ENCODE peak calls at places on chromosomes 2 and 18, in four cellular contexts. One of them, this sample, is unnamed.

GRCh38 chr2:26568076-26568890 is 72.9 kb downstream of the CIB4 start:
- DNase-seq in left ventricle myocardium inferior: no peak
- DNase-seq in left lung: no peak
- DNase-seq in foreskin keratinocyte: no peak
- DNase-seq in this sample: peak

GRCh38 chr2:238498691-238499295 is 72.1 kb downstream of the ASB1 start:
- DNase-seq in left ventricle myocardium inferior: no peak
- DNase-seq in left lung: no peak
- DNase-seq in foreskin keratinocyte: no peak
- DNase-seq in this sample: no peak

GRCh38 chr2:36734304-36734703 is 37.8 kb downstream of the VIT start:
- DNase-seq in left ventricle myocardium inferior: no peak
- DNase-seq in left lung: no peak
- DNase-seq in foreskin keratinocyte: no peak
- DNase-seq in this sample: no peak

GRCh38 chr2:170394988-170395387 is 217.0 kb downstream of the MYO3B start:
- DNase-seq in left ventricle myocardium inferior: no peak
- DNase-seq in left lung: no peak
- DNase-seq in foreskin keratinocyte: no peak
- DNase-seq in this sample: no peak

GRCh38 chr2:222973237-222973636 is 78.8 kb upstream of the KCNE4 start:
- DNase-seq in left ventricle myocardium inferior: no peak
- DNase-seq in left lung: no peak
- DNase-seq in foreskin keratinocyte: no peak
- DNase-seq in this sample: no peak

GRCh38 chr2:56286936-56287335 is 103.1 kb downstream of the CCDC85A start:
- DNase-seq in left ventricle myocardium inferior: no peak
- DNase-seq in left lung: no peak
- DNase-seq in foreskin keratinocyte: no peak
- DNase-seq in this sample: no peak

GRCh38 chr18:35582310-35582682 is 756 bp downstream of the GALNT1 start:
- DNase-seq in left ventricle myocardium inferior: no peak
- DNase-seq in left lung: no peak
- DNase-seq in foreskin keratinocyte: no peak
- DNase-seq in this sample: no peak

GRCh38 chr18:27713037-27713726 is 463.7 kb downstream of the CDH2 start:
- DNase-seq in left ventricle myocardium inferior: no peak
- DNase-seq in left lung: no peak
- DNase-seq in foreskin keratinocyte: no peak
- DNase-seq in this sample: no peak

GRCh38 chr2:233075966-233076339 is 15.8 kb downstream of the INPP5D start:
- DNase-seq in left ventricle myocardium inferior: no peak
- DNase-seq in left lung: no peak
- DNase-seq in foreskin keratinocyte: no peak
- DNase-seq in this sample: no peak

GRCh38 chr2:181904022-181904632 is 12.6 kb downstream of the ITPRID2 start:
- DNase-seq in left ventricle myocardium inferior: no peak
- DNase-seq in left lung: no peak
- DNase-seq in foreskin keratinocyte: no peak
- DNase-seq in this sample: no peak

GRCh38 chr2:205754924-205755321 is 72.6 kb downstream of the NRP2 start:
- DNase-seq in left ventricle myocardium inferior: no peak
- DNase-seq in left lung: no peak
- DNase-seq in foreskin keratinocyte: no peak
- DNase-seq in this sample: no peak

GRCh38 chr2:45922577-45922988 is 271.1 kb downstream of the PRKCE start:
- DNase-seq in left ventricle myocardium inferior: peak
- DNase-seq in left lung: no peak
- DNase-seq in foreskin keratinocyte: no peak
- DNase-seq in this sample: no peak

GRCh38 chr2:62465741-62466500 is 40.1 kb downstream of the TMEM17 start:
- DNase-seq in left ventricle myocardium inferior: no peak
- DNase-seq in left lung: no peak
- DNase-seq in foreskin keratinocyte: no peak
- DNase-seq in this sample: no peak

GRCh38 chr2:45009303-45009927 is at the start of gene SIX2:
- DNase-seq in left ventricle myocardium inferior: peak
- DNase-seq in left lung: peak
- DNase-seq in foreskin keratinocyte: peak
- DNase-seq in this sample: peak

GRCh38 chr18:48932822-48933510 is 17.8 kb downstream of the SMAD7 start:
- DNase-seq in left ventricle myocardium inferior: no peak
- DNase-seq in left lung: no peak
- DNase-seq in foreskin keratinocyte: no peak
- DNase-seq in this sample: no peak

GRCh38 chr18:48930926-48931325 is 19.8 kb downstream of the SMAD7 start:
- DNase-seq in left ventricle myocardium inferior: no peak
- DNase-seq in left lung: no peak
- DNase-seq in foreskin keratinocyte: no peak
- DNase-seq in this sample: no peak

GRCh38 chr18:48933578-48934399 is 17.0 kb downstream of the SMAD7 start:
- DNase-seq in left ventricle myocardium inferior: no peak
- DNase-seq in left lung: no peak
- DNase-seq in foreskin keratinocyte: no peak
- DNase-seq in this sample: peak

GRCh38 chr18:48931680-48932461 is 18.9 kb downstream of the SMAD7 start:
- DNase-seq in left ventricle myocardium inferior: no peak
- DNase-seq in left lung: no peak
- DNase-seq in foreskin keratinocyte: no peak
- DNase-seq in this sample: peak

GRCh38 chr18:48932462-48932818 is 18.3 kb downstream of the SMAD7 start:
- DNase-seq in left ventricle myocardium inferior: no peak
- DNase-seq in left lung: no peak
- DNase-seq in foreskin keratinocyte: no peak
- DNase-seq in this sample: no peak
- H3K27ac ChIP-seq in left ventricle myocardium inferior: peak
- H3K27ac ChIP-seq in left lung: peak
- H3K27ac ChIP-seq in foreskin keratinocyte: no peak
- H3K27ac ChIP-seq in this sample: peak

GRCh38 chr2:144454466-144455287 is 65.2 kb downstream of the ZEB2 start:
- DNase-seq in left ventricle myocardium inferior: no peak
- DNase-seq in left lung: no peak
- DNase-seq in foreskin keratinocyte: no peak
- DNase-seq in this sample: no peak
- H3K27ac ChIP-seq in left ventricle myocardium inferior: peak
- H3K27ac ChIP-seq in left lung: peak
- H3K27ac ChIP-seq in foreskin keratinocyte: no peak
- H3K27ac ChIP-seq in this sample: no peak

DNA sequence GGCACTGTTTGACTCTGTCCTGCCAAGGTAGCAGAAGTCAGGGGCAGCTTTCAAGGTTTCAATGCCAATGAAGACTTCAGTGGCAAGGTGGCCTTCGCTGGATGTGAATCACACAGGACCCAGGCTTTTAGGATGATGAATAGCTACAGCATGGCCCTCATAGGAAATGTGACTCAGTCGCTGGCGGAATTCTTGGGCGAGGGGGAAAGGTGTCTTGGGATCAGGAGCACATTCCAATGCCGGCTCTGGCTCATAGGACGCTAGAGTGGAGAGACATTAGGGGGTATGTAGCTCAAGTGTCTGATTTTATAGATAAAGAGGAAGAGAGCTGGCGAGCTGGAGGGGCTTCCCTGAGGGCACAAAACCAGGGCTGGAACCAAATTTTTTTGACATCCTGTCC is 68.6 kb downstream of the SMIM21 start:
- DNase-seq in left ventricle myocardium inferior: no peak
- DNase-seq in left lung: no peak
- DNase-seq in foreskin keratinocyte: no peak
- DNase-seq in this sample: no peak
- H3K27ac ChIP-seq in left ventricle myocardium inferior: no peak
- H3K27ac ChIP-seq in left lung: no peak
- H3K27ac ChIP-seq in foreskin keratinocyte: no peak
- H3K27ac ChIP-seq in this sample: no peak

GRCh38 chr2:152594792-152595191 is 122.5 kb downstream of the PRPF40A start:
- DNase-seq in left ventricle myocardium inferior: no peak
- DNase-seq in left lung: no peak
- DNase-seq in foreskin keratinocyte: no peak
- DNase-seq in this sample: no peak
- H3K27ac ChIP-seq in left ventricle myocardium inferior: peak
- H3K27ac ChIP-seq in left lung: no peak
- H3K27ac ChIP-seq in foreskin keratinocyte: no peak
- H3K27ac ChIP-seq in this sample: peak

This sample was measured in aorta.